ENCODE peak calls at places on chromosomes 11 and 22, in six cellular contexts. One of them, this sample, is unnamed.

GRCh38 chr11:92383430-92383829 is 158.8 kb downstream of the FAT3 start:
- DNase-seq in suprapubic skin: no peak
- DNase-seq in fibroblast of lung: peak; percentile 75
- DNase-seq in transverse colon: no peak
- DNase-seq in HFF-Myc: peak; percentile 46
- DNase-seq in tibial artery: no peak
- DNase-seq in this sample: no peak

GRCh38 chr11:116807601-116808261 is 15.4 kb downstream of the APOA4 start:
- DNase-seq in suprapubic skin: no peak
- DNase-seq in fibroblast of lung: no peak
- DNase-seq in transverse colon: no peak
- DNase-seq in HFF-Myc: no peak
- DNase-seq in tibial artery: no peak
- DNase-seq in this sample: no peak

GRCh38 chr22:37231406-37232139 is 12.5 kb downstream of the RAC2 start:
- DNase-seq in suprapubic skin: no peak
- DNase-seq in fibroblast of lung: no peak
- DNase-seq in transverse colon: peak; percentile 7
- DNase-seq in HFF-Myc: no peak
- DNase-seq in tibial artery: no peak
- DNase-seq in this sample: no peak

GRCh38 chr11:70505761-70506657 is 107.7 kb downstream of the CTTN start:
- DNase-seq in suprapubic skin: no peak
- DNase-seq in fibroblast of lung: no peak
- DNase-seq in transverse colon: no peak
- DNase-seq in HFF-Myc: no peak
- DNase-seq in tibial artery: no peak
- DNase-seq in this sample: no peak

GRCh38 chr22:49790912-49791311 is 36.8 kb downstream of the BRD1 start:
- DNase-seq in suprapubic skin: no peak
- DNase-seq in fibroblast of lung: no peak
- DNase-seq in transverse colon: no peak
- DNase-seq in HFF-Myc: no peak
- DNase-seq in tibial artery: no peak
- DNase-seq in this sample: no peak

GRCh38 chr11:77217156-77217555 is 84.3 kb downstream of the GDPD4 start:
- DNase-seq in suprapubic skin: no peak
- DNase-seq in fibroblast of lung: no peak
- DNase-seq in transverse colon: no peak
- DNase-seq in HFF-Myc: no peak
- DNase-seq in tibial artery: no peak
- DNase-seq in this sample: no peak

GRCh38 chr11:117837791-117838190 is 13.2 kb upstream of the FXYD2 start:
- DNase-seq in suprapubic skin: peak; percentile 48
- DNase-seq in fibroblast of lung: no peak
- DNase-seq in transverse colon: peak; percentile 5
- DNase-seq in HFF-Myc: no peak
- DNase-seq in tibial artery: no peak
- DNase-seq in this sample: peak; percentile 40

GRCh38 chr11:19246816-19247215 is 6.1 kb upstream of the E2F8 start:
- DNase-seq in suprapubic skin: no peak
- DNase-seq in fibroblast of lung: no peak
- DNase-seq in transverse colon: no peak
- DNase-seq in HFF-Myc: no peak
- DNase-seq in tibial artery: no peak
- DNase-seq in this sample: no peak

GRCh38 chr22:45358127-45358526 is 48.4 kb downstream of the FAM118A start:
- DNase-seq in suprapubic skin: no peak
- DNase-seq in fibroblast of lung: peak; percentile 50
- DNase-seq in transverse colon: no peak
- DNase-seq in HFF-Myc: no peak
- DNase-seq in tibial artery: no peak
- DNase-seq in this sample: no peak

GRCh38 chr11:14611939-14612338 is 31.7 kb upstream of the PDE3B start:
- DNase-seq in suprapubic skin: no peak
- DNase-seq in fibroblast of lung: peak; percentile 8
- DNase-seq in transverse colon: no peak
- DNase-seq in HFF-Myc: no peak
- DNase-seq in tibial artery: no peak
- DNase-seq in this sample: no peak

GRCh38 chr22:49010901-49011300 is 816.8 kb downstream of the BRD1 start:
- DNase-seq in suprapubic skin: no peak
- DNase-seq in fibroblast of lung: no peak
- DNase-seq in transverse colon: no peak
- DNase-seq in HFF-Myc: no peak
- DNase-seq in tibial artery: peak; percentile 53
- DNase-seq in this sample: peak; percentile 49

GRCh38 chr11:120079750-120080610 is 57.9 kb downstream of the TRIM29 start:
- DNase-seq in suprapubic skin: no peak
- DNase-seq in fibroblast of lung: no peak
- DNase-seq in transverse colon: no peak
- DNase-seq in HFF-Myc: no peak
- DNase-seq in tibial artery: no peak
- DNase-seq in this sample: no peak

GRCh38 chr11:62546937-62547625 is 475 bp upstream of the AHNAK start:
- DNase-seq in suprapubic skin: no peak
- DNase-seq in fibroblast of lung: peak; percentile 57
- DNase-seq in transverse colon: peak; percentile 54
- DNase-seq in HFF-Myc: no peak
- DNase-seq in tibial artery: no peak
- DNase-seq in this sample: no peak

GRCh38 chr22:49656291-49656851 is 171.3 kb downstream of the BRD1 start:
- DNase-seq in suprapubic skin: no peak
- DNase-seq in fibroblast of lung: no peak
- DNase-seq in transverse colon: no peak
- DNase-seq in HFF-Myc: no peak
- DNase-seq in tibial artery: no peak
- DNase-seq in this sample: no peak

GRCh38 chr11:127524618-127525017 is 524.0 kb upstream of the KIRREL3 start:
- DNase-seq in suprapubic skin: no peak
- DNase-seq in fibroblast of lung: no peak
- DNase-seq in transverse colon: no peak
- DNase-seq in HFF-Myc: no peak
- DNase-seq in tibial artery: no peak
- DNase-seq in this sample: no peak

GRCh38 chr11:120331301-120331966 is 4.8 kb upstream of the ARHGEF12 start:
- DNase-seq in suprapubic skin: no peak
- DNase-seq in fibroblast of lung: peak; percentile 95
- DNase-seq in transverse colon: no peak
- DNase-seq in HFF-Myc: peak; percentile 69
- DNase-seq in tibial artery: no peak
- DNase-seq in this sample: no peak

GRCh38 chr11:67345949-67346819 is 7.2 kb downstream of the POLD4 start:
- DNase-seq in suprapubic skin: no peak
- DNase-seq in fibroblast of lung: peak; percentile 66
- DNase-seq in transverse colon: peak; percentile 66
- DNase-seq in HFF-Myc: no peak
- DNase-seq in tibial artery: peak; percentile 51
- DNase-seq in this sample: no peak

GRCh38 chr11:77111277-77111676 is 8.6 kb downstream of the OMP start:
- DNase-seq in suprapubic skin: no peak
- DNase-seq in fibroblast of lung: no peak
- DNase-seq in transverse colon: no peak
- DNase-seq in HFF-Myc: no peak
- DNase-seq in tibial artery: no peak
- DNase-seq in this sample: no peak

GRCh38 chr11:63534076-63534475 is 2.5 kb upstream of the PLAAT4 start:
- DNase-seq in suprapubic skin: no peak
- DNase-seq in fibroblast of lung: no peak
- DNase-seq in transverse colon: no peak
- DNase-seq in HFF-Myc: no peak
- DNase-seq in tibial artery: no peak
- DNase-seq in this sample: no peak

GRCh38 chr22:44351685-44352377 is 39.1 kb upstream of the SHISAL1 start:
- DNase-seq in suprapubic skin: no peak
- DNase-seq in fibroblast of lung: peak; percentile 88
- DNase-seq in transverse colon: peak; percentile 54
- DNase-seq in HFF-Myc: peak; percentile 79
- DNase-seq in tibial artery: no peak
- DNase-seq in this sample: peak; percentile 79

GRCh38 chr11:32432565-32433248 is 2.6 kb downstream of the WT1 start:
- DNase-seq in suprapubic skin: no peak
- DNase-seq in fibroblast of lung: no peak
- DNase-seq in transverse colon: no peak
- DNase-seq in HFF-Myc: no peak
- DNase-seq in tibial artery: no peak
- DNase-seq in this sample: no peak

GRCh38 chr11:93936416-93936815 is 84.7 kb upstream of the HEPHL1 start:
- DNase-seq in suprapubic skin: no peak
- DNase-seq in fibroblast of lung: no peak
- DNase-seq in transverse colon: no peak
- DNase-seq in HFF-Myc: no peak
- DNase-seq in tibial artery: no peak
- DNase-seq in this sample: no peak

DNA sequence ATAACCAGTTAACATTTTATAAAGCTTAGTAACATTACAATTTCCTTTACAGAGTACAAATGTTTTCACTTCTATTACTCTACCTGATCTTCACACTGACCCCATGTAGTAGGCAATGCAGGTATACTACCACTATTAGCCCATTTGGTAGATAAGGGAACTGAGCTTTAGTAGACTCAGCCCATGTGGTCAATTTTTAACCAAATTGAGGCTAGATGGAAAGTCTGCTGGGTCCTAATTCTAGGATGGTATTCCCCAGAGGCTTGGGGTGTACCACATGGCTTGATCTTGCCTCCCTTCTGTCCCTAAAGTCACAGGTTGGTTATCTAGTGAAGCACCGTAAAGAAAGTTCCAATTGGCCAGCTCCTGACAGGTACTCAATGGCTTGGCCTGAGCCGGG is 48.2 kb downstream of the NRXN2 start:
- DNase-seq in suprapubic skin: no peak
- DNase-seq in fibroblast of lung: no peak
- DNase-seq in transverse colon: no peak
- DNase-seq in HFF-Myc: no peak
- DNase-seq in tibial artery: no peak
- DNase-seq in this sample: no peak
- H3K4me3 ChIP-seq in suprapubic skin: no peak overlapping the region
- H3K4me3 ChIP-seq in fibroblast of lung: no peak overlapping the region
- H3K4me3 ChIP-seq in transverse colon: no peak overlapping the region
- H3K4me3 ChIP-seq in HFF-Myc: no peak overlapping the region
- H3K4me3 ChIP-seq in tibial artery: no peak overlapping the region
- H3K4me3 ChIP-seq in this sample: no peak overlapping the region

DNA sequence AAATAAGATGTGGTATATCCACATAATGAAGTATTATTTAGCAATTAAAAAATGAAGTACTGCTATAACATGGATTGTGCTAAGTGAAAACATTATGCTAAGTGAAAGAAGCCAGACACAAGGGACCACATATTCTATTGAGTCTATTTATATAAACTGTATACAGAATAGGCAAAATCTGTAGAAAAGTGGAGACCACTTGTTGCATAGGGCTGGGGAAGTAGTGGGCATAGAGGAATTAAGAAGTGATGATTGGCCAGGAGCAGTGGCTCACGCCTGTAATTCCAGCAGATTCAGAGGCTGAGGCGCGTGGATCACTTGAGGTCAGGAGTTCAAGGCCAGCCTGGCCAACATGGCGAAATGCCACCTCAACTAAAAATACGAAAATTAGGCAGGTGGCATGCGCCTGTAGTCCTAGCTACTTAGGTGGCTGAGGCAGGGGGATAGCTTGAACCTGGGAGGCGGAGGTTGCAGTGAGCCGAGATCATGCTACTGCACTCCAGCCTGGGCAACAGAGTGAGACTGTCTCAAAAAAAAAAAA is 109.6 kb downstream of the RBFOX2 start:
- DNase-seq in suprapubic skin: no peak
- DNase-seq in fibroblast of lung: no peak
- DNase-seq in transverse colon: no peak
- DNase-seq in HFF-Myc: no peak
- DNase-seq in tibial artery: no peak
- DNase-seq in this sample: no peak
- TF ChIP-seq CTCF in suprapubic skin: no peak
- TF ChIP-seq CTCF in fibroblast of lung: no peak
- TF ChIP-seq CTCF in transverse colon: no peak
- TF ChIP-seq CTCF in HFF-Myc: no peak
- TF ChIP-seq CTCF in tibial artery: no peak
- TF ChIP-seq CTCF in this sample: no peak

DNA sequence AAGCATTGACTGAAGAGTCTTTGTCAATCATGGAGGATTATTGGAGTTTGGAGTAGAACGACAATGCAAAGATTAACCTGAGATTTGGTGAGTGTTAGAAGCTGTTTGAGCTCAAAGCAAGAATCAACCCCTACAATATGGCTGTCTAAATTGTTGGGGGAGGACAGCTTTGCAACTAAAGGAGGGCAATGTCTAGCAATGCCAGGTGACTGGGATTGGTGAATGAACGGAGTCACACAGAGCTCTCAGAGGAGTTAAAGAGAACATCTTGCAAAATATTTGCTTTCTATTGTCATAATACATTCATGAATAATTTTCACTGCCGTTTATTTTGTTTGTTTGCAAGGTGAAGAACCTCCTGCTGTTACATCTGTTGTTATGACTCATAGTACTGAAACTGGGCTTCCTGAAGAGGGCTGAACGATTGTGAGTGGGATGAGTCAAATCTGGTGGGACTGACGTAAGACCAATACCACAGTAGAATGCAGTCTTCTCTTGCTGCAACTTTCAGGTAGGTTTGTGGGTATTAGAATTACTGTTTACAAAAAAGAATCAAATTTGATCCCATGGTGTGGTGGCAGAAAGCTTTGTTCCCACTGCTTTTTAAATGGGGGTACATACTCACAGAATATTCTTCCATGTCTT is 281.9 kb downstream of the CADM1 start:
- DNase-seq in suprapubic skin: no peak
- DNase-seq in fibroblast of lung: peak; percentile 86
- DNase-seq in transverse colon: peak; percentile 15
- DNase-seq in HFF-Myc: peak; percentile 61
- DNase-seq in tibial artery: no peak
- DNase-seq in this sample: no peak
- H3K4me3 ChIP-seq in suprapubic skin: no peak overlapping the region
- H3K4me3 ChIP-seq in fibroblast of lung: no peak overlapping the region
- H3K4me3 ChIP-seq in transverse colon: no peak overlapping the region
- H3K4me3 ChIP-seq in HFF-Myc: no peak overlapping the region
- H3K4me3 ChIP-seq in tibial artery: no peak overlapping the region
- H3K4me3 ChIP-seq in this sample: no peak overlapping the region

DNA sequence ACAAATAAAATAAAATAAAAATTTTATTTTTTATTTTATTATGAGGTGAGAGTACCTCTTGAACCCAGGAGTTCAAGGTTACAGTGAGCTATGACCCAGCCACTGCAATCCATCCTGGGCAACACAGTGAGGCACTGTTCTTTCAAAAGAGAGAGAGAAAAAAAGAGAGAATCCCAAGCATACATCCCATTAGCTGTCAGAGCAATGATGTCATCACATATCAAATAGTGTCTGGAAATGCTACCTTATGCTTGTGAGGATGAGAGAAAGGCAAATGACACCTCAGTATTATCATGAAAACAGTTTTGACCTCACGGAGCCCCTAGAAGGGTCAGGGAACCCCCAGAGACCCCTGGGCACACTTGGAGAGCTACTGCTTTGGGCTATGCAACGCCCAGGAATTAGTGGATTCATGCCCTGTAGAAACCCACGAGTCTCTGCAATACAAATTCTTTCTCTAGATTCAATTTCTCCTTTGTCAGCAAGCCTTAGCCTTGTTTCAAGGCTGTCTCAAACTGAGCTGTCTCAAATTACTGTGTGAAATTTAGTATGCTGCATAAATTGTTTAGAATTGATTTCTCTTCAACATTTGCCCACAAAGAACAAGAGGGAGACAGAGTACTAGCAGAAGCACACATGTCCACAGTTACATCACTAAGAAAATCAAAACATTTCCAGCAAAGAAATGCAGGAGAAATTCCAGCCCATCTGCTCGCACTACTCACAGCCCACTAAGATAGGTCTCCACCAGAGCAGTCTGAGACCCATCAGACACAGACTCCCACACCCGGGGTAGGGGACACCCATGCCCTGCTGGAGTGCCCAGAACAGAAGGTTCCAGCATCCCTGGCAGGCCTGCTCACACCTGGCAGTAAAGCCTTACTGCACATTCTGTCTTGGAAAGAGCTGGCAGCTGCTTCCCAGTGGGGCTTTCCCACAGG is 18.1 kb downstream of the DGCR2 start:
- DNase-seq in suprapubic skin: peak; percentile 43
- DNase-seq in fibroblast of lung: peak; percentile 86
- DNase-seq in transverse colon: no peak
- DNase-seq in HFF-Myc: no peak
- DNase-seq in tibial artery: peak; percentile 1
- DNase-seq in this sample: no peak
- TF ChIP-seq CTCF in suprapubic skin: no peak
- TF ChIP-seq CTCF in fibroblast of lung: no peak
- TF ChIP-seq CTCF in transverse colon: no peak
- TF ChIP-seq CTCF in HFF-Myc: no peak
- TF ChIP-seq CTCF in tibial artery: no peak
- TF ChIP-seq CTCF in this sample: no peak